ENCODE peak calls at places on chromosome 4, in seven cellular contexts. K is NCI-H187; M is GM04504; Q is activated CD4-positive, alpha-beta T cell treated with anti-CD3 and anti-CD28 coated beads, Interleukin-2, amount 50 U/mL, for 1 hour; J is SK-MEL-5; U is psoas muscle; S is NCI-H226. T is an unnamed sample.

GRCh38 chr4:76984127-76984526 is 34.6 kb downstream of the SEPTIN11 start:
- DNase-seq in K (no peak), M (no peak), Q (no peak), J (peak), U (no peak), S (no peak), T (no peak)

GRCh38 chr4:88965053-88965452 is 91.9 kb downstream of the FAM13A start:
- DNase-seq in K (no peak), M (no peak), Q (no peak), J (no peak), U (no peak), S (peak), T (no peak)

GRCh38 chr4:26273308-26273980 is 47.4 kb upstream of the RBPJ start:
- DNase-seq in K (no peak), M (no peak), Q (no peak), J (no peak), U (peak), S (no peak), T (peak)

GRCh38 chr4:39825741-39826231 is 127.8 kb downstream of the UBE2K start:
- DNase-seq in K (no peak), M (no peak), Q (no peak), J (no peak), U (no peak), S (peak), T (no peak)

GRCh38 chr4:102250341-102250740 is 94.9 kb downstream of the SLC39A8 start:
- DNase-seq in K (no peak), M (no peak), Q (no peak), J (no peak), U (no peak), S (no peak), T (no peak)

GRCh38 chr4:139978692-139979091 is 175.3 kb downstream of the MAML3 start:
- DNase-seq in K (no peak), M (no peak), Q (no peak), J (no peak), U (no peak), S (no peak), T (no peak)

GRCh38 chr4:3342182-3342854 is 49.5 kb downstream of the RGS12 start:
- DNase-seq in K (no peak), M (peak), Q (no peak), J (no peak), U (no peak), S (no peak), T (no peak)

GRCh38 chr4:40241936-40242590 is 45.2 kb downstream of the RHOH start:
- DNase-seq in K (no peak), M (peak), Q (peak), J (no peak), U (no peak), S (no peak), T (no peak)

GRCh38 chr4:164956766-164957643 is 20.5 kb downstream of the TRIM61 start:
- DNase-seq in K (no peak), M (no peak), Q (peak), J (peak), U (peak), S (peak), T (peak)

GRCh38 chr4:108030332-108030731 is 40.6 kb downstream of the HADH start:
- DNase-seq in K (no peak), M (peak), Q (peak), J (peak), U (no peak), S (no peak), T (peak)

GRCh38 chr4:71772592-71772991 is 11.3 kb downstream of the GC start:
- DNase-seq in K (no peak), M (no peak), Q (no peak), J (no peak), U (no peak), S (peak), T (no peak)

GRCh38 chr4:30718021-30718888 is 1.9 kb upstream of the PCDH7 start:
- DNase-seq in K (no peak), M (peak), Q (no peak), J (peak), U (peak), S (peak), T (peak)

GRCh38 chr4:120918788-120919187 is 3.7 kb downstream of the PRDM5 start:
- DNase-seq in K (no peak), M (peak), Q (no peak), J (no peak), U (peak), S (no peak), T (peak)

GRCh38 chr4:6445403-6446129 is 26.8 kb downstream of the PPP2R2C start:
- DNase-seq in K (no peak), M (no peak), Q (no peak), J (no peak), U (no peak), S (no peak), T (no peak)

GRCh38 chr4:47215759-47216158 is 184.4 kb downstream of the GABRB1 start:
- DNase-seq in K (no peak), M (no peak), Q (no peak), J (no peak), U (no peak), S (no peak), T (no peak)

GRCh38 chr4:147049940-147050852 is 104.5 kb upstream of the TTC29 start:
- DNase-seq in K (no peak), M (no peak), Q (no peak), J (no peak), U (no peak), S (peak), T (no peak)

GRCh38 chr4:163967263-163967662 is 472.8 kb downstream of the TMA16 start:
- DNase-seq in K (no peak), M (no peak), Q (no peak), J (no peak), U (no peak), S (no peak), T (no peak)

GRCh38 chr4:184937745-184938144 is 80.5 kb upstream of the HELT start:
- DNase-seq in K (no peak), M (no peak), Q (no peak), J (no peak), U (no peak), S (no peak), T (no peak)

GRCh38 chr4:71550220-71551190 is 211.7 kb downstream of the SLC4A4 start:
- DNase-seq in K (no peak), M (no peak), Q (no peak), J (peak), U (no peak), S (no peak), T (no peak)

GRCh38 chr4:147842573-147842972 is 110.7 kb downstream of the ARHGAP10 start:
- DNase-seq in K (no peak), M (no peak), Q (no peak), J (no peak), U (peak), S (no peak), T (no peak)

GRCh38 chr4:167435786-167436185 is 201.5 kb upstream of the SPOCK3 start:
- DNase-seq in K (no peak), M (no peak), Q (no peak), J (no peak), U (no peak), S (no peak), T (no peak)

GRCh38 chr4:47500776-47501175 is 15.7 kb downstream of the ATP10D start:
- DNase-seq in K (no peak), M (no peak), Q (no peak), J (no peak), U (no peak), S (no peak), T (no peak)

GRCh38 chr4:111066887-111067286 is 444.0 kb upstream of the PITX2 start:
- DNase-seq in K (no peak), M (no peak), Q (no peak), J (no peak), U (no peak), S (peak), T (no peak)

GRCh38 chr4:158996669-158997074 is 106.2 kb upstream of the RAPGEF2 start:
- DNase-seq in K (peak), M (peak), Q (no peak), J (peak), U (no peak), S (peak), T (no peak)